ENCODE peak calls at places on chromosome 18, in seven cellular contexts. U is bronchial epithelial cell, E is kidney epithelial cell, I is PC-9, A is BJ, Q is left ventricle myocardium inferior, Z is upper lobe of right lung. B is an unnamed sample.

GRCh38 chr18:7844017-7844416 is 276.9 kb downstream of the PTPRM start:
- DNase-seq in E (no peak), Q (no peak), A (no peak), U (peak; percentile 59), Z (no peak), I (no peak), B (no peak)

GRCh38 chr18:7789853-7790552 is 222.9 kb downstream of the PTPRM start:
- DNase-seq in Q (no peak), U (peak; percentile 59), I (peak; percentile 25), Z (no peak), A (no peak), E (no peak), B (peak; percentile 5)

GRCh38 chr18:13291745-13292447 is 73.3 kb downstream of the LDLRAD4 start:
- DNase-seq in U (no peak), Z (no peak), E (no peak), I (no peak), A (no peak), Q (no peak), B (no peak)

GRCh38 chr18:10169064-10169562 is 255.3 kb downstream of the VAPA start:
- DNase-seq in Z (no peak), A (no peak), I (no peak), Q (no peak), U (peak; percentile 79), E (no peak), B (no peak)

GRCh38 chr18:14999085-14999975 is 251.4 kb downstream of the ANKRD30B start:
- DNase-seq in I (no peak), A (no peak), Z (peak; percentile 59), U (no peak), E (no peak), Q (no peak), B (no peak)

GRCh38 chr18:9474103-9474982 is 970 bp upstream of the RALBP1 start:
- DNase-seq in Z (no peak), U (no peak), I (no peak), A (peak; percentile 28), E (peak; percentile 42), Q (no peak), B (peak; percentile 32)

GRCh38 chr18:29377346-29377745 is 1200.4 kb upstream of the CDH2 start:
- DNase-seq in E (no peak), Z (no peak), U (no peak), A (no peak), Q (no peak), I (no peak), B (no peak)

GRCh38 chr18:44601447-44601846 is 79.2 kb upstream of the SETBP1 start:
- DNase-seq in U (peak; percentile 68), E (no peak), I (no peak), Z (no peak), A (peak; percentile 88), Q (no peak), B (peak; percentile 96)

GRCh38 chr18:5317186-5317585 is 21.7 kb upstream of the ZBTB14 start:
- DNase-seq in E (no peak), A (no peak), I (no peak), Q (no peak), Z (no peak), U (peak; percentile 18), B (no peak)

GRCh38 chr18:22613788-22614187 is 196.1 kb upstream of the CTAGE1 start:
- DNase-seq in Z (no peak), A (no peak), I (no peak), E (no peak), U (peak; percentile 72), Q (no peak), B (peak; percentile 39)

GRCh38 chr18:13983506-13983905 is 68.2 kb upstream of the MC2R start:
- DNase-seq in Q (no peak), I (no peak), E (no peak), U (no peak), A (no peak), Z (no peak), B (no peak)

GRCh38 chr18:76564636-76565237 is 69.7 kb upstream of the ZNF516 start:
- DNase-seq in A (no peak), Z (no peak), U (no peak), I (no peak), Q (no peak), E (no peak), B (no peak)
- H3K4me3 ChIP-seq in A (no peak overlapping the region), Z (peak overlapping the region; percentile 36), U (no peak overlapping the region), I (peak overlapping the region; percentile 63), Q (peak overlapping the region; percentile 52), E (no peak overlapping the region), B (no peak overlapping the region)

DNA sequence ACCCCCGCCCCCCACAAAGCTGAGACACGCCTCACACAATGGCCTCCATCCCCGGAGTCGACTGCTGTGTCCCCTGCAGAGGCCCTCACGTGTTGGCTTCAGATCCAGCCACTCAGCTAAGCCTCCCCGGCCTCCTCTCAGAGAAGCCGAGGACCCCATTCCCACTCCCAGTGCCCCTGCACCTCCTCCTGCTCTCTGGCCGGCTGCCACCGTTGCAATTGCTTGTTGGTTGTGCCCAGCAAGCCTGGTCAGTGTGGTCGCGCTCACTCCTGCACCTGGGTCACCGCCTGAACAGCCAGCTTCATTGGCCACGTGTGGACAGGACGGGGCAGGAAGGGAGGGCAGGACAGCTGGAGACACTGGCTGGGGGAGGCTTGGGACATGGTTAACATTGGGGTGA is 191.5 kb upstream of the SALL3 start:
- DNase-seq in A (no peak), Z (peak; percentile 62), E (no peak), I (no peak), Q (no peak), U (no peak), B (no peak)
- TF ChIP-seq CTCF in A (no peak), Z (no peak), E (no peak), I (no peak), Q (no peak), U (no peak), B (no peak)

GRCh38 chr18:26503382-26503781 is 45.0 kb downstream of the KCTD1 start:
- DNase-seq in U (no peak), Z (no peak), E (no peak), Q (no peak), I (no peak), A (no peak), B (no peak)
- H3K4me3 ChIP-seq in U (no peak overlapping the region), Z (no peak overlapping the region), E (no peak overlapping the region), Q (no peak overlapping the region), I (no peak overlapping the region), A (no peak overlapping the region), B (no peak overlapping the region)

DNA sequence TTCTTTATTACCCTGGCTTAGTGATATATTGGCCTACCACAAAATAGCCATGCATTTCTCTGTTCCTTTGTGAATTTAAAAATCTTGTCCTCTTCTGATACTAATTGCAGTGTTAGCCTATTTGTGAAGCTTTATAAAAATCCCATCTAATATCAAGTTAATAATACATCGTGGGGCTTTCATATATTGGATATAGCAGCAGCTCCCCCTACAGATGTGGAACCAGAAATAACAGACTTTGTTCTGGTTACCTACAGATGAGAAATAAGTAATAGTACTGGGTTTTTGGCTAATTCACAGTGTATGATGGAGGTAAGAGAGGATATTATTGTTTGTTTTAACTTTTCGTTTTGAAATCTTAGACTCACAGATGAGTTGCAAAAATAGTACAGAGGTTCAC is 1661.7 kb upstream of the PIK3C3 start:
- DNase-seq in E (no peak), U (peak; percentile 26), Z (no peak), Q (no peak), A (no peak), I (no peak), B (no peak)
- TF ChIP-seq CTCF in E (peak; percentile 22), U (peak; percentile 39), Z (peak; percentile 34), Q (no peak), A (no peak), I (no peak), B (no peak)

GRCh38 chr18:62781893-62782292 is 66.6 kb downstream of the PHLPP1 start:
- DNase-seq in A (peak; percentile 94), U (peak; percentile 82), Q (no peak), Z (no peak), I (peak; percentile 13), E (no peak), B (peak; percentile 84)

GRCh38 chr18:62784966-62785413 is 69.6 kb downstream of the PHLPP1 start:
- DNase-seq in Z (no peak), Q (no peak), I (no peak), A (no peak), U (no peak), E (no peak), B (no peak)

GRCh38 chr18:62781262-62781661 is 65.9 kb downstream of the PHLPP1 start:
- DNase-seq in Z (no peak), A (no peak), Q (no peak), E (no peak), U (peak; percentile 57), I (no peak), B (no peak)

GRCh38 chr18:62786689-62787088 is 71.3 kb downstream of the PHLPP1 start:
- DNase-seq in A (no peak), Z (no peak), E (no peak), Q (no peak), I (no peak), U (no peak), B (no peak)

GRCh38 chr18:62784338-62784965 is 69.1 kb downstream of the PHLPP1 start:
- DNase-seq in Q (no peak), E (no peak), I (no peak), U (no peak), A (no peak), Z (no peak), B (no peak)
- H3K4me3 ChIP-seq in Q (no peak overlapping the region), E (no peak overlapping the region), I (no peak overlapping the region), U (no peak overlapping the region), A (no peak overlapping the region), Z (no peak overlapping the region), B (no peak overlapping the region)